ENCODE peak calls at places on chromosomes 2 and 18, in five cellular contexts. One of them, this sample, is unnamed.

GRCh38 chr2:64273524-64274398 is 129.5 kb upstream of the PELI1 start:
- DNase-seq in psoas muscle: peak
- DNase-seq in CD8-positive, alpha-beta T cell: no peak
- DNase-seq in fibroblast of lung: peak
- DNase-seq in RWPE1: peak
- DNase-seq in this sample: no peak

GRCh38 chr2:69997296-69998184 is 36.1 kb upstream of the ASPRV1 start:
- DNase-seq in psoas muscle: peak
- DNase-seq in RWPE1: peak
- DNase-seq in fibroblast of lung: peak
- DNase-seq in CD8-positive, alpha-beta T cell: no peak
- DNase-seq in this sample: no peak

GRCh38 chr18:23752796-23753195 is 63.5 kb downstream of the LAMA3 start:
- DNase-seq in fibroblast of lung: peak
- DNase-seq in RWPE1: no peak
- DNase-seq in CD8-positive, alpha-beta T cell: no peak
- DNase-seq in psoas muscle: no peak
- DNase-seq in this sample: no peak

GRCh38 chr2:198659471-198659870 is 798.3 kb downstream of the SATB2 start:
- DNase-seq in psoas muscle: no peak
- DNase-seq in CD8-positive, alpha-beta T cell: no peak
- DNase-seq in RWPE1: no peak
- DNase-seq in fibroblast of lung: no peak
- DNase-seq in this sample: no peak

GRCh38 chr2:199861116-199861774 is 10.3 kb upstream of the FTCDNL1 start:
- DNase-seq in RWPE1: no peak
- DNase-seq in psoas muscle: no peak
- DNase-seq in fibroblast of lung: peak
- DNase-seq in CD8-positive, alpha-beta T cell: no peak
- DNase-seq in this sample: no peak

GRCh38 chr18:63979409-63979908 is 9.6 kb downstream of the SERPINB8 start:
- DNase-seq in RWPE1: peak
- DNase-seq in psoas muscle: no peak
- DNase-seq in CD8-positive, alpha-beta T cell: peak
- DNase-seq in fibroblast of lung: peak
- DNase-seq in this sample: no peak

GRCh38 chr2:11048335-11049008 is 106.8 kb upstream of the SLC66A3 start:
- DNase-seq in fibroblast of lung: no peak
- DNase-seq in psoas muscle: no peak
- DNase-seq in CD8-positive, alpha-beta T cell: no peak
- DNase-seq in RWPE1: no peak
- DNase-seq in this sample: no peak

GRCh38 chr2:175726213-175726612 is 275.9 kb downstream of the LNPK start:
- DNase-seq in fibroblast of lung: peak
- DNase-seq in CD8-positive, alpha-beta T cell: no peak
- DNase-seq in psoas muscle: no peak
- DNase-seq in RWPE1: peak
- DNase-seq in this sample: no peak

GRCh38 chr18:615773-616172 is 19.0 kb downstream of the CLUL1 start:
- DNase-seq in psoas muscle: no peak
- DNase-seq in RWPE1: no peak
- DNase-seq in fibroblast of lung: peak
- DNase-seq in CD8-positive, alpha-beta T cell: no peak
- DNase-seq in this sample: no peak

GRCh38 chr2:190344275-190344827 is 962 bp downstream of the INPP1 start:
- DNase-seq in psoas muscle: no peak
- DNase-seq in fibroblast of lung: peak
- DNase-seq in RWPE1: peak
- DNase-seq in CD8-positive, alpha-beta T cell: no peak
- DNase-seq in this sample: no peak

GRCh38 chr2:201466050-201466660 is 14.6 kb downstream of the STRADB start:
- DNase-seq in fibroblast of lung: peak
- DNase-seq in RWPE1: peak
- DNase-seq in CD8-positive, alpha-beta T cell: no peak
- DNase-seq in psoas muscle: no peak
- DNase-seq in this sample: no peak

GRCh38 chr2:58540680-58541079 is 299.6 kb upstream of the FANCL start:
- DNase-seq in RWPE1: no peak
- DNase-seq in fibroblast of lung: no peak
- DNase-seq in psoas muscle: no peak
- DNase-seq in CD8-positive, alpha-beta T cell: no peak
- DNase-seq in this sample: no peak

GRCh38 chr2:71601136-71602114 is 148.1 kb downstream of the DYSF start:
- DNase-seq in CD8-positive, alpha-beta T cell: no peak
- DNase-seq in fibroblast of lung: no peak
- DNase-seq in RWPE1: no peak
- DNase-seq in psoas muscle: peak
- DNase-seq in this sample: no peak

GRCh38 chr2:198273670-198274069 is 469.3 kb downstream of the PLCL1 start:
- DNase-seq in psoas muscle: no peak
- DNase-seq in RWPE1: peak
- DNase-seq in CD8-positive, alpha-beta T cell: no peak
- DNase-seq in fibroblast of lung: peak
- DNase-seq in this sample: no peak

GRCh38 chr2:59935005-59935404 is 618.4 kb downstream of the BCL11A start:
- DNase-seq in fibroblast of lung: no peak
- DNase-seq in CD8-positive, alpha-beta T cell: no peak
- DNase-seq in psoas muscle: no peak
- DNase-seq in RWPE1: no peak
- DNase-seq in this sample: no peak

GRCh38 chr2:55581875-55582547 is 35.4 kb downstream of the PPP4R3B start:
- DNase-seq in CD8-positive, alpha-beta T cell: no peak
- DNase-seq in fibroblast of lung: peak
- DNase-seq in RWPE1: no peak
- DNase-seq in psoas muscle: peak
- DNase-seq in this sample: no peak

GRCh38 chr2:231717281-231718180 is 9.2 kb downstream of the PTMA start:
- DNase-seq in RWPE1: no peak
- DNase-seq in psoas muscle: no peak
- DNase-seq in CD8-positive, alpha-beta T cell: no peak
- DNase-seq in fibroblast of lung: peak
- DNase-seq in this sample: no peak

GRCh38 chr2:236976271-236977120 is 109.2 kb upstream of the COPS8 start:
- DNase-seq in psoas muscle: no peak
- DNase-seq in fibroblast of lung: no peak
- DNase-seq in RWPE1: no peak
- DNase-seq in CD8-positive, alpha-beta T cell: no peak
- DNase-seq in this sample: no peak

GRCh38 chr18:21914739-21915319 is 174.2 kb downstream of the MIB1 start:
- DNase-seq in fibroblast of lung: peak
- DNase-seq in psoas muscle: no peak
- DNase-seq in RWPE1: peak
- DNase-seq in CD8-positive, alpha-beta T cell: no peak
- DNase-seq in this sample: peak
- TF ChIP-seq CTCF in fibroblast of lung: peak
- TF ChIP-seq CTCF in psoas muscle: peak
- TF ChIP-seq CTCF in RWPE1: peak
- TF ChIP-seq CTCF in CD8-positive, alpha-beta T cell: no peak
- TF ChIP-seq CTCF in this sample: no peak

DNA sequence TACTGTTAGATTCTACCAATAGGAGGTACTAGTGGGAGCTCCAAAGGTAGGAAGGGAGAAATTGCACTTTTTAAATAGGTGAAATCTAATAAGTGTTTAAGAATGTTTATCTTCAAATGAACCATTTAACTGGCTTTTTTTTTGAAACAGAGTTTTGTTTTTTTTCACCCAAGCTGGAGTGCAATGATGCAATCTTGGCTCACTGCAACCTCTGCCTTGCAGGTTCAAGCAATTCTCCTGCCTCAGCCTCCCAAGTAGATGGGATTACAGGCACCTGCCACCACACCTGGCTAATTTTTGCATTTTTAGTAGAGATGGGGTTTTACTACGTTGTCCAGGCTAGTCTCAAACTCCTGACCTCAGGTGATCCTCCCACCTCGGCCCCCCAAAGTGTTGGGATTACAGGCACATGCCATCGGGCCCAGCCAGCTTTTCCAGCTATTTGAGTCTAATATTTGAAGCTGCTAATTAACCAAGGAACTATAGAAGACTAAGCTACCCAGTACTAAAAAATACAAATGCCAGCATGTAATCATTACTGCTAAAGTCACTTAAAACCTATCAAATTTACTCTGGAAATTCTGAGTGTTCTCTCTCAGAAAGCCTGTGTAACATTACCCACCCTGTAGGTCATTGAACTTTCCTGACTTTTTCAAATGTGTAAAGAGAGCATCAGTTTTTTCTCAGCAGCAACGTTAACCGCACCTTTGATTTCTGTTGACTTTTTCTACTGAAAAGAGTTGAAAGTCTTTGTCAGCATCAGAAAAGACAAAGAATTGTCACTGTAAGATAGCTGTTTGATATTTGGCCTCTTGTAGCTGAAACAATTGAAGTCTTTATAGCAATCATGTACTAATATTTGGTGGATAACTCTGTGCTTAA is 24.6 kb upstream of the RNF149 start:
- DNase-seq in RWPE1: no peak
- DNase-seq in fibroblast of lung: no peak
- DNase-seq in psoas muscle: no peak
- DNase-seq in CD8-positive, alpha-beta T cell: no peak
- DNase-seq in this sample: no peak
- H3K27ac ChIP-seq in RWPE1: no peak
- H3K27ac ChIP-seq in fibroblast of lung: no peak
- H3K27ac ChIP-seq in psoas muscle: no peak
- H3K27ac ChIP-seq in CD8-positive, alpha-beta T cell: no peak
- H3K27ac ChIP-seq in this sample: no peak

DNA sequence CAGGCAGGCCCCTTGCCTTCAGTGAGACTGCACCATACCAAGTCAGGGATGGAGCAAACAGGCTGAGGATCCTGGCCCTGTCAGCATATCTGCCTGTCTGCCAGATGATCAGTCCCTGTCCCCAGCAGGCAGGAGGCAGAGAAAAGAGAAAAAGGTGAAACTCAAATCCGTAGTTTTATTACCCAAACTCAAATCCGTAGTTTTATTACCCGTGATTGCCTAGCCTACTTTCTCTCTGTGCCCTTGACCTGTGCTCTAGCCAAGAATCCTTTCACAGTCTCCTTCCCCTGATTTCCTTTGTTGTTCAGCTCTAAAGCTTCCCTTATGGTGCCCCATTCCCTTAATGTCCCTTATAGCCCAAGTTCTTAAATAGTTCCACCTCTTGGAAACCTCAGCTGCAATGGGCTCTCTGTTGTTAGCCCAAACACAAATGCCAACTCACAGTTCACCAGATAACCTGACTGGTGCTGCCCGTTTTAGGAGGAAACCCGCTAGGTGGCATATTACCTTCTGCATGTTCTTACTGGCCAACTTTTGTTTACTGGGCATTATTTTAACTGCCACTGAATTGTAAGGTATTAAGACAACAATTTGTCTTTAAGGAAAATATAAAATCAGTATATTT is 125.6 kb upstream of the FZD5 start:
- DNase-seq in CD8-positive, alpha-beta T cell: no peak
- DNase-seq in psoas muscle: no peak
- DNase-seq in fibroblast of lung: no peak
- DNase-seq in RWPE1: no peak
- DNase-seq in this sample: no peak
- TF ChIP-seq CTCF in CD8-positive, alpha-beta T cell: no peak
- TF ChIP-seq CTCF in psoas muscle: no peak
- TF ChIP-seq CTCF in fibroblast of lung: no peak
- TF ChIP-seq CTCF in RWPE1: no peak
- TF ChIP-seq CTCF in this sample: no peak

DNA sequence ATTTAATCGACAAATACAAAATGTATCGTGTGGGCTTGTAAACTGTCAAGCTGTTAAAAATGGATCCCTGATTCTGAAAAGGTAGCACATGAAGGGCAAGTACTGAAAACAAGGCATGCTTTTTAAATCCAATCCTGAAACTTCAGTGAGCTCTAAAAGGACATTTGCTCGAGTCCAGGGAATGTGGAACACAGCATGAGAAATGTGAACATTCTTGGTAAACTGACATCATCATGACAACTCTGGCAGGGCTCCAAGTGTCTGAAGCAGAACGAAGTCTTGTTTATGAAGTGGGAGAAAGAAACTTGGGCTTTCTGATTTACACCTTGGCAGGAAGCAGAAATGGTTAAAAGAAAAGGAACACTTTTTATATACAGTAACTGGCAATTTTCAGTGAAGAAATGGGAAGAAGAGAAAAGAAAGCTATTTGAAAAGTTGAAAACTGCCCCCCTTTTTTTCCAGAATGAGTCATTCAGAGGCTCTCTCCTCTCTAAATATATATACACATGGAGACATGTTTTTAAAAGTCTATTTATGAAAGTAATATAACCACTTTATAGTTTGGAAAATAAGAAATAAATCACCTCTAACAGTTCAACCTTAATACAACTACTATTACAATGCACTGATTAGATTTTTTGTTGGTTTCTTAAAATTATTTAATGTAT is 120.8 kb downstream of the GAREM1 start:
- DNase-seq in psoas muscle: peak
- DNase-seq in RWPE1: peak
- DNase-seq in CD8-positive, alpha-beta T cell: no peak
- DNase-seq in fibroblast of lung: peak
- DNase-seq in this sample: no peak
- H3K27ac ChIP-seq in psoas muscle: peak
- H3K27ac ChIP-seq in RWPE1: no peak
- H3K27ac ChIP-seq in CD8-positive, alpha-beta T cell: no peak
- H3K27ac ChIP-seq in fibroblast of lung: peak
- H3K27ac ChIP-seq in this sample: peak

GRCh38 chr18:37584952-37585695 is 19.5 kb upstream of the CELF4 start:
- DNase-seq in psoas muscle: no peak
- DNase-seq in CD8-positive, alpha-beta T cell: no peak
- DNase-seq in RWPE1: no peak
- DNase-seq in fibroblast of lung: no peak
- DNase-seq in this sample: peak

GRCh38 chr18:37586641-37587225 is 21.1 kb upstream of the CELF4 start:
- DNase-seq in fibroblast of lung: no peak
- DNase-seq in RWPE1: no peak
- DNase-seq in psoas muscle: no peak
- DNase-seq in CD8-positive, alpha-beta T cell: no peak
- DNase-seq in this sample: no peak

GRCh38 chr18:37590346-37590745 is 24.7 kb upstream of the CELF4 start:
- DNase-seq in CD8-positive, alpha-beta T cell: no peak
- DNase-seq in psoas muscle: no peak
- DNase-seq in RWPE1: no peak
- DNase-seq in fibroblast of lung: no peak
- DNase-seq in this sample: no peak

GRCh38 chr18:37584217-37584616 is 18.6 kb upstream of the CELF4 start:
- DNase-seq in RWPE1: no peak
- DNase-seq in fibroblast of lung: no peak
- DNase-seq in psoas muscle: no peak
- DNase-seq in CD8-positive, alpha-beta T cell: no peak
- DNase-seq in this sample: peak

GRCh38 chr18:37588289-37588688 is 22.7 kb upstream of the CELF4 start:
- DNase-seq in fibroblast of lung: no peak
- DNase-seq in CD8-positive, alpha-beta T cell: no peak
- DNase-seq in RWPE1: no peak
- DNase-seq in psoas muscle: no peak
- DNase-seq in this sample: peak
- TF ChIP-seq CTCF in fibroblast of lung: no peak
- TF ChIP-seq CTCF in CD8-positive, alpha-beta T cell: no peak
- TF ChIP-seq CTCF in RWPE1: no peak
- TF ChIP-seq CTCF in psoas muscle: no peak
- TF ChIP-seq CTCF in this sample: no peak

GRCh38 chr18:43682196-43682595 is 404.9 kb upstream of the SYT4 start:
- DNase-seq in CD8-positive, alpha-beta T cell: no peak
- DNase-seq in psoas muscle: no peak
- DNase-seq in fibroblast of lung: no peak
- DNase-seq in RWPE1: no peak
- DNase-seq in this sample: no peak
- H3K27ac ChIP-seq in CD8-positive, alpha-beta T cell: no peak
- H3K27ac ChIP-seq in psoas muscle: no peak
- H3K27ac ChIP-seq in fibroblast of lung: no peak
- H3K27ac ChIP-seq in RWPE1: no peak
- H3K27ac ChIP-seq in this sample: no peak